ENCODE peak calls at places on chromosome 22, in six cellular contexts. R, B, S, C, U and L are unnamed samples.

GRCh38 chr22:25775501-25775900 is 33.5 kb downstream of the MYO18B start:
- DNase-seq in B (peak), R (peak), S (peak), C (peak), U (no peak), L (peak)

GRCh38 chr22:43155789-43156188 is 4.4 kb downstream of the TSPO start:
- DNase-seq in B (no peak), U (no peak), R (no peak), S (no peak), C (no peak), L (no peak)

GRCh38 chr22:21446128-21446826 is 20.9 kb upstream of the TMEM191C start:
- DNase-seq in U (no peak), C (peak), S (no peak), B (no peak), R (no peak), L (peak)

GRCh38 chr22:41380993-41381328 is 781 bp upstream of the TEF start:
- DNase-seq in B (peak), R (peak), C (no peak), S (no peak), U (peak), L (no peak)

GRCh38 chr22:44828193-44828592 is 75.8 kb downstream of the ARHGAP8 start:
- DNase-seq in C (peak), U (no peak), R (no peak), S (no peak), B (no peak), L (peak)

GRCh38 chr22:16956290-16956689 is 51.7 kb downstream of the GAB4 start:
- DNase-seq in S (no peak), R (no peak), C (peak), B (no peak), U (no peak), L (no peak)

GRCh38 chr22:39820266-39820665 is 73.3 kb downstream of the ENTHD1 start:
- DNase-seq in U (no peak), C (no peak), S (no peak), B (peak), R (peak), L (no peak)

GRCh38 chr22:19825016-19825339 is 29.7 kb downstream of the GNB1L start:
- DNase-seq in U (no peak), R (no peak), S (no peak), B (no peak), C (peak), L (no peak)

GRCh38 chr22:36790648-36791047 is 14.7 kb upstream of the IFT27 start:
- DNase-seq in R (no peak), U (peak), B (no peak), S (no peak), C (no peak), L (no peak)

GRCh38 chr22:21707677-21708076 is 27.9 kb downstream of the YPEL1 start:
- DNase-seq in R (peak), U (no peak), C (no peak), S (no peak), B (no peak), L (no peak)

GRCh38 chr22:20246368-20247009 is 21.6 kb downstream of the RTN4R start:
- DNase-seq in C (no peak), B (no peak), R (no peak), U (no peak), S (no peak), L (peak)

GRCh38 chr22:41912338-41913039 is 2.4 kb downstream of the SHISA8 start:
- DNase-seq in C (no peak), U (no peak), S (no peak), B (no peak), R (no peak), L (peak)

GRCh38 chr22:30245985-30246901 is at the start of gene LIF:
- DNase-seq in S (no peak), R (peak), B (peak), C (peak), U (no peak), L (peak)

GRCh38 chr22:39205344-39206021 is 39.3 kb downstream of the PDGFB start:
- DNase-seq in B (peak), U (peak), R (peak), C (no peak), S (no peak), L (peak)

GRCh38 chr22:44187652-44188230 is 7.0 kb downstream of the PARVG start:
- DNase-seq in B (no peak), S (no peak), C (no peak), U (no peak), R (no peak), L (no peak)

GRCh38 chr22:39731881-39732555 is 161.5 kb downstream of the CACNA1I start:
- DNase-seq in R (no peak), C (peak), U (no peak), S (no peak), B (no peak), L (no peak)

GRCh38 chr22:40739723-40740122 is 60.4 kb downstream of the MCHR1 start:
- DNase-seq in C (no peak), B (no peak), R (no peak), U (no peak), S (no peak), L (no peak)

GRCh38 chr22:27329471-27329870 is 472.1 kb downstream of the MN1 start:
- DNase-seq in C (peak), B (no peak), S (no peak), R (no peak), U (no peak), L (peak)

GRCh38 chr22:17638182-17638431 is 450 bp upstream of the BCL2L13 start:
- DNase-seq in U (no peak), B (peak), R (no peak), S (no peak), C (no peak), L (no peak)

GRCh38 chr22:44304354-44304753 is 8.4 kb downstream of the SHISAL1 start:
- DNase-seq in S (no peak), U (peak), B (peak), R (peak), C (no peak), L (no peak)

GRCh38 chr22:31044262-31044861 is 36.8 kb upstream of the SMTN start:
- DNase-seq in B (no peak), U (no peak), R (peak), S (no peak), C (no peak), L (peak)

GRCh38 chr22:44448271-44448780 is 49.7 kb downstream of the RTL6 start:
- DNase-seq in R (peak), U (peak), S (no peak), C (no peak), B (peak), L (no peak)

GRCh38 chr22:39960791-39961746 is 872 bp downstream of the TMA7B start:
- DNase-seq in R (peak), C (no peak), B (peak), S (no peak), U (peak), L (no peak)

GRCh38 chr22:44314425-44315067 is 1.8 kb upstream of the SHISAL1 start:
- DNase-seq in C (no peak), S (no peak), U (no peak), B (no peak), R (no peak), L (no peak)

GRCh38 chr22:19037282-19038163 is 84.7 kb downstream of the DGCR2 start:
- DNase-seq in S (no peak), B (no peak), U (no peak), C (no peak), R (no peak), L (no peak)

GRCh38 chr22:29635734-29636357 is 32.4 kb downstream of the NF2 start:
- DNase-seq in U (peak), C (no peak), S (no peak), B (peak), R (peak), L (no peak)

GRCh38 chr22:43287441-43287840 is 55.7 kb downstream of the SCUBE1 start:
- DNase-seq in B (no peak), S (no peak), C (no peak), U (no peak), R (no peak), L (no peak)

GRCh38 chr22:40694409-40694808 is 15.1 kb downstream of the MCHR1 start:
- DNase-seq in B (no peak), C (no peak), R (no peak), S (no peak), U (no peak), L (no peak)

GRCh38 chr22:46551996-46552395 is 14.6 kb upstream of the CELSR1 start:
- DNase-seq in B (no peak), R (no peak), C (no peak), U (no peak), S (no peak), L (no peak)

GRCh38 chr22:46556775-46557174 is 19.4 kb upstream of the CELSR1 start:
- DNase-seq in C (no peak), S (no peak), B (no peak), R (no peak), U (no peak), L (no peak)

GRCh38 chr22:46551321-46551720 is 13.9 kb upstream of the CELSR1 start:
- DNase-seq in R (no peak), U (no peak), S (no peak), B (no peak), C (no peak), L (no peak)

GRCh38 chr22:46549971-46550641 is 12.7 kb upstream of the CELSR1 start:
- DNase-seq in S (no peak), C (no peak), R (no peak), B (no peak), U (no peak), L (no peak)

DNA sequence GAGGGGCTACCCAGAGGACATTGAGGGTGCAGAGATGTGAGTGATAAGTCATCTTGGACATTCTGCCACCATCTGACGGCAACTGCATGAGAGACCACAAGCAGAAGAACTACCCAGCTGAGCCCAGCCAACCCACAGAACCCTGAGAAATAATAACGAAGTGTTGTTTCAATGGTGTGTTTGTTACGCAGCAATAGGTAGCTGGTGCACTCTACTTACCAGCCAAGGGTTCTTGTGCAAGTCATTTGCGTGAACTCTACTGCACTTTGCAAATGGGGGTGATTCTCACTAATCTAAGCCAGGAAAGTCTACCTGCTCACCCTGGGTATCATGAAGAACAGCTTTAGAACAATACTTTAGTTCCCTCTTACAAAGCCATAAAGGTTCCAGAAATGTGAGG is 15.8 kb upstream of the CELSR1 start:
- DNase-seq in C (no peak), B (no peak), S (no peak), U (no peak), R (no peak), L (no peak)
- H3K14ac ChIP-seq in C (no peak), B (no peak), S (no peak), U (no peak), R (no peak), L (no peak)

GRCh38 chr22:35024364-35024692 is 41.6 kb upstream of the ISX start:
- DNase-seq in B (no peak), U (no peak), R (no peak), C (no peak), S (no peak), L (no peak)
- H2BK5ac ChIP-seq in B (no peak), U (peak), R (no peak), C (no peak), S (no peak), L (no peak)

DNA sequence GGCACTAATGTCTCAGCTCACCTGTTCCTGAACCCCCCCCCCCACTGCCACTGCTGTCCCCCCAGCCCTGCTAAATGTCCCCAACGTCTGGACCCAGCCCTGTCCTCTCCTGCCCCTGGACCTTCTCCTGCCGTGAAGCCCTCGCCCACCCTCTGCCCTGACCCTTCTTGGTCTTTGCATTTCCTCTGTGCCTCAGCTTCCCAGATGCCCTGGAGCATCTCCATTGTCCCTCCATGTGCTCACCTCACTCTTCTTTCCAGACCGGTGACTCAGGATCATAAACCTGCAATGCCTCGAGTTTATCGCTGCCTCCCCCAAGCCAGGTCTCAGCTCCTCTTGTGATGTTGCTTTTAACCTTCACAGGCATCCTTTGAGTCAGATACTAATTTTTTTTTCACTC is 416.4 kb downstream of the BRD1 start:
- DNase-seq in C (no peak), U (no peak), S (no peak), R (no peak), B (no peak), L (no peak)
- H2AK5ac ChIP-seq in C (no peak), U (no peak), S (no peak), R (no peak), B (no peak), L (no peak)

GRCh38 chr22:32396746-32397145 is 15.3 kb downstream of the RTCB start:
- DNase-seq in B (no peak), C (no peak), R (no peak), U (peak), S (no peak), L (no peak)

GRCh38 chr22:32389685-32390084 is 22.4 kb downstream of the RTCB start:
- DNase-seq in C (peak), S (no peak), B (peak), R (peak), U (peak), L (no peak)

GRCh38 chr22:32396255-32396654 is 15.8 kb downstream of the RTCB start:
- DNase-seq in C (no peak), R (no peak), S (no peak), B (no peak), U (no peak), L (no peak)

DNA sequence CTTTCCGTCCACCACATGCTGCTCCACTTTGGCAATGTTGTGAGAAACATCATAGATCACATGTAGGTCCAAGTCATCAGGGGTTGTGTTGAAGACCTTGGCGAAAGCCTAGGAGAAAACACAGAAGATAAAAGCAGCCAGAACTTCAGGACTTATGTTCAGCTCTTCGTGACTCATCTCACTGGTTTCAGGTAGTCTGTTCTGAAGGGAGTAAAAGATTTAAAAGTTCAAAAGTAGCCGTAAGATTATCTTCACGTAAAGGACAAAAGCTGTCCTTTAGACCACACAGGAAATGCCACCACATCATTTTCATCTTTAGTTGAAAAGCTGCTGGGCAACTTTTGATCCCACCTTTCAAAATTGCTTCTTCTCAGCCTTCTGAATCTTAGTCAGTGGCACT is 16.9 kb downstream of the RTCB start:
- DNase-seq in S (no peak), B (no peak), C (no peak), U (no peak), R (no peak), L (no peak)
- H3K14ac ChIP-seq in S (no peak), B (no peak), C (no peak), U (no peak), R (no peak), L (no peak)

DNA sequence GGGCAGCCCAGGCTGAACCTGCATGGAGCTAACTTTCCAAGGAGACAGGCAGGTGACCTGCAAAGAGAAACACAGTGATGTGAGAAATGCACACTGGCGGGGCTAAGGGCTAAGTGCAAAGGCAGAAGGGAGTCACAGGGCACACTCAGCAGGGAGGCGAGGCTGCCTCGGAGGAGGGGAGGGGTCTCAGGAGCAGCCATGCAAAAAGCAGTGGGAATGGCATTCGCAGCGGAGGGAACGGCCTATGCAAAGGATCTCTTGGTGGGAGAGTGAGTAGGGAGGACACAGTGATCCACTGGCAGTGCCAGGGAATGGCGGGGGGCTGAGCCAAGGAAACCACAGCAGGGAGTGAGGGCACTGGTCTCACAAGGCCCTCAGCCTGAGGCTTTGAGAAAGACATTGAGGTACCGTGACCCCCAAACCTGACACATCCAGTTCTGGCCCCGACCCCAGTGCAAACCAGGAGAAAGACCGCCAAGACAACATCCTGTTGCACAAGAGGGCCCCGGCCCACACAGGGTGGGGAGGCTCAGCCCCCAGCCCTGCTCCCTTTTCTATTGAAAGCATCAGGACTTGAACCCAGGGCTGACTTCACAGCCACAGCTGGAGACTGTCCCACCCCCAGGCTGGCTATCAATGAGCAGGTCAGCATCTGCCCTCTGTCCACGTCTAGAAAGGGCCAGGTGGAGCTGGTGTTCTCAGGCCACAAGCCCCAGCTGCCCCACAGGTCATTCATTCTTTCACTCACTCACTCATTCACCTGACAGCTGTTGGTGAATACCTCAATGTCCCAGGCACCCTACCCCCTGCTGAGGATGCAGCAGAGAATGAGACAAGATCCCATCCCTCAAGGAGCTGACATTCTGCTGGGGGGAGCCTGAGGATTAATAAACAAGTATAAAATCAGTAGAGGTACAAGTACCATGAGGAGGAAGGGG is 50.7 kb downstream of the IGLL1 start:
- DNase-seq in S (no peak), R (no peak), C (no peak), U (no peak), B (no peak), L (peak)
- H2BK5ac ChIP-seq in S (no peak), R (no peak), C (peak), U (no peak), B (no peak), L (no peak)